ENCODE peak calls at places on chromosomes 11 and 22, in five cellular contexts. L, G, Z, T and X are unnamed samples.

GRCh38 chr11:35141538-35141937 is 2.6 kb downstream of the CD44 start:
- DNase-seq in L (peak; percentile 88), G (peak; percentile 86), Z (no peak), T (peak; percentile 52), X (no peak)

GRCh38 chr11:8093931-8094575 is 13.0 kb downstream of the TUB start:
- DNase-seq in L (no peak), G (peak; percentile 46), Z (no peak), T (no peak), X (no peak)

GRCh38 chr11:14109742-14110141 is 147.2 kb downstream of the SPON1 start:
- DNase-seq in L (no peak), G (no peak), Z (no peak), T (no peak), X (no peak)

GRCh38 chr11:97996762-97997161 is 1024.0 kb upstream of the CNTN5 start:
- DNase-seq in L (no peak), G (no peak), Z (no peak), T (no peak), X (peak; percentile 95)

GRCh38 chr11:122746050-122746478 is 90.5 kb downstream of the UBASH3B start:
- DNase-seq in L (no peak), G (no peak), Z (no peak), T (no peak), X (peak; percentile 19)

GRCh38 chr11:15101072-15101701 is 13.5 kb upstream of the INSC start:
- DNase-seq in L (no peak), G (peak; percentile 81), Z (peak; percentile 73), T (peak; percentile 48), X (peak; percentile 58)

GRCh38 chr11:73747762-73748161 is 13.1 kb downstream of the RAB6A start:
- DNase-seq in L (no peak), G (no peak), Z (no peak), T (no peak), X (no peak)

GRCh38 chr11:27865105-27865504 is 164.8 kb upstream of the BDNF start:
- DNase-seq in L (no peak), G (no peak), Z (no peak), T (no peak), X (no peak)

GRCh38 chr11:106389096-106389495 is 311.6 kb downstream of the AASDHPPT start:
- DNase-seq in L (no peak), G (no peak), Z (peak; percentile 75), T (no peak), X (no peak)

GRCh38 chr11:16902182-16902581 is 112.0 kb downstream of the PLEKHA7 start:
- DNase-seq in L (no peak), G (no peak), Z (peak; percentile 21), T (no peak), X (no peak)

GRCh38 chr11:113356203-113356602 is 31.4 kb upstream of the ANKK1 start:
- DNase-seq in L (no peak), G (no peak), Z (no peak), T (no peak), X (no peak)

GRCh38 chr22:48182896-48183805 is 1420.7 kb downstream of the TBC1D22A start:
- DNase-seq in L (no peak), G (no peak), Z (no peak), T (no peak), X (no peak)

GRCh38 chr11:123741159-123741951 is at the start of gene ZNF202:
- DNase-seq in L (peak; percentile 94), G (peak; percentile 95), Z (peak; percentile 87), T (peak; percentile 82), X (peak; percentile 94)

GRCh38 chr11:104134760-104135159 is 29.2 kb downstream of the PDGFD start:
- DNase-seq in L (no peak), G (no peak), Z (peak; percentile 57), T (no peak), X (no peak)

GRCh38 chr11:116929393-116930090 is 92.1 kb upstream of the APOA1 start:
- DNase-seq in L (no peak), G (no peak), Z (peak; percentile 19), T (no peak), X (peak; percentile 47)

GRCh38 chr22:47854680-47855079 is 1092.2 kb downstream of the TBC1D22A start:
- DNase-seq in L (no peak), G (no peak), Z (no peak), T (no peak), X (no peak)

GRCh38 chr11:1307163-1307870 is 2.1 kb downstream of the TOLLIP start:
- DNase-seq in L (peak; percentile 77), G (no peak), Z (no peak), T (no peak), X (no peak)

GRCh38 chr22:50218996-50219727 is 18.4 kb downstream of the SELENOO start:
- DNase-seq in L (no peak), G (peak; percentile 97), Z (peak; percentile 74), T (peak; percentile 73), X (peak; percentile 76)

GRCh38 chr11:450809-451451 is 851 bp downstream of the PTDSS2 start:
- DNase-seq in L (peak; percentile 84), G (peak; percentile 83), Z (peak; percentile 66), T (peak; percentile 71), X (peak; percentile 76)

GRCh38 chr22:44142421-44143116 is 38.2 kb upstream of the PARVG start:
- DNase-seq in L (no peak), G (peak; percentile 86), Z (no peak), T (no peak), X (no peak)

GRCh38 chr11:124950606-124951330 is 3.2 kb upstream of the CCDC15 start:
- DNase-seq in L (no peak), G (no peak), Z (no peak), T (no peak), X (no peak)

GRCh38 chr11:45336136-45336535 is 50.0 kb upstream of the SYT13 start:
- DNase-seq in L (no peak), G (no peak), Z (no peak), T (no peak), X (no peak)

GRCh38 chr11:862028-862703 is 19.5 kb downstream of the TSPAN4 start:
- DNase-seq in L (no peak), G (no peak), Z (no peak), T (no peak), X (peak; percentile 87)

GRCh38 chr11:100632970-100633452 is 54.1 kb upstream of the ARHGAP42 start:
- DNase-seq in L (peak; percentile 76), G (peak; percentile 73), Z (peak; percentile 56), T (peak; percentile 55), X (no peak)

GRCh38 chr22:43201486-43202219 is 14.7 kb upstream of the TTLL12 start:
- DNase-seq in L (no peak), G (no peak), Z (no peak), T (no peak), X (no peak)

GRCh38 chr22:45159652-45160462 is 3.9 kb upstream of the NUP50 start:
- DNase-seq in L (no peak), G (no peak), Z (peak; percentile 38), T (no peak), X (peak; percentile 49)

GRCh38 chr11:63673579-63673978 is 2.4 kb upstream of the ATL3 start:
- DNase-seq in L (no peak), G (no peak), Z (peak; percentile 31), T (no peak), X (no peak)

GRCh38 chr11:113667801-113668200 is 38.3 kb downstream of the TMPRSS5 start:
- DNase-seq in L (no peak), G (no peak), Z (no peak), T (no peak), X (no peak)

GRCh38 chr11:32068134-32068533 is 22.7 kb upstream of the RCN1 start:
- DNase-seq in L (no peak), G (no peak), Z (no peak), T (no peak), X (no peak)

GRCh38 chr11:12246169-12246568 is 131.2 kb upstream of the PARVA start:
- DNase-seq in L (no peak), G (no peak), Z (no peak), T (no peak), X (no peak)

GRCh38 chr11:73234403-73235181 is 16.5 kb downstream of the P2RY2 start:
- DNase-seq in L (peak; percentile 52), G (peak; percentile 45), Z (no peak), T (no peak), X (no peak)

GRCh38 chr11:101478587-101479375 is 105.0 kb downstream of the TRPC6 start:
- DNase-seq in L (no peak), G (no peak), Z (no peak), T (no peak), X (no peak)

GRCh38 chr22:32617271-32617670 is 142.7 kb downstream of the FBXO7 start:
- DNase-seq in L (no peak), G (no peak), Z (peak; percentile 74), T (no peak), X (no peak)

GRCh38 chr11:75872887-75873416 is 57.9 kb downstream of the UVRAG start:
- DNase-seq in L (no peak), G (no peak), Z (no peak), T (no peak), X (no peak)
- TF ChIP-seq POLR2A in L (no peak), G (no peak), Z (no peak), T (no peak), X (no peak)

DNA sequence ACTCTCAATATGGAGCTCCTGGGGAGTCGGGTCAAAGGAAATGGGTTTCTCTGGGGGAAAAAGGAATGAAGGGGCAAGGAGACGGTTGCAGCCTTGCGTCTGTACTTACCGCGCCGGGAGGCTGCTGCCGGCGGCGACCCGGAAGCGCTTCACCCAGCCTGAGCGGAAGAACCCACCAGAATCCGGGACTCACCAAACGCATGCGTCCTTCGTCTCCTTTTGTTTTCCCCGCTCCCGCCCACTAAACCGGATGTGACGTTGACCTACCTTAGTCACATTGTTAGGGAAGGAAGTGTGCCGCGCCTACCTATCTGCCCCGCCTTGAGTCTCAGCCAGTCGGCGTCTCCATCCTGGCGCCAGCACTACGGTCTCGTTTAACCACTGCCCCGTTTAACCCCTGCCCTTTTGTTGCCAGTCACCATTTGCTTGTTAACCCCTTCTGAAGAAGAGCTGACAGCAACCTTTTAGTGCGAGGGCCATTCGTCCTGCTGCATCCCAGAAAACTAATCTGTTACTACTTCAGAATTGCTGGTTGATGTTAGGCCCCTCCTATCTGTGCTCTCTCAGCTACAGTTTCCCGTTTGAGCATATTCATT is at the start of gene ANAPC15:
- DNase-seq in L (peak; percentile 100), G (peak; percentile 100), Z (peak; percentile 99), T (peak; percentile 100), X (peak; percentile 98)
- TF ChIP-seq POLR2A in L (peak; percentile 30), G (peak; percentile 94), Z (peak; percentile 83), T (peak; percentile 94), X (peak; percentile 95)

DNA sequence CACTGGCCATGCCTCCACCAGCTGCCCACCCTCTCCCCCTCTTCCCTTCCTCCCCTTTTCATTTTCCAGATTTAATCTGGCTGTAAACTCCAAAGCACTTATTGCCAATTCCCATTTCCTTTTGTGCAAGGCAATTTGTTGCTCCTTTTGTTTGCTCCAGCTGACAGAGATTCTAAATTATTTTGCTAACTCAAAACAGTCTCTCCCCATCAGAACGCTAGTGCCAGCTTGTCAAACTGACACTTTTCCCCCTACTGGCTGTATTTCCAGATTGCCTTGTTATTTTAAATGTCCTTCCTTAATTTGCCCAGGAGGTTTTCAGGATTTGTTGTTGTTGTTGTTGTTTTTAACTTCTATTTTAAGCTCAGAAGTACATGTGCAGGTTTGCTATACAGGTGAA is 57.0 kb upstream of the PAK1 start:
- DNase-seq in L (no peak), G (no peak), Z (no peak), T (no peak), X (no peak)
- TF ChIP-seq POLR2A in L (no peak), G (no peak), Z (no peak), T (no peak), X (no peak)

GRCh38 chr22:46297151-46297819 is 615 bp downstream of the GTSE1 start:
- DNase-seq in L (no peak), G (no peak), Z (peak; percentile 35), T (no peak), X (peak; percentile 69)
- TF ChIP-seq POLR2A in L (no peak), G (no peak), Z (no peak), T (no peak), X (no peak)